ENCODE peak calls at places on chromosomes 5 and 9, in seven cellular contexts. C is CD8-positive, alpha-beta T cell; O is cardiac muscle cell; N is tibial nerve; X is A673; Z is stomach; K is kidney. B is an unnamed sample.

GRCh38 chr5:96648598-96648997 is 13.6 kb upstream of the CAST start:
- DNase-seq in C (no peak), O (no peak), N (no peak), X (no peak), Z (no peak), K (no peak), B (peak)

GRCh38 chr9:127485995-127486394 is 34.7 kb downstream of the LRSAM1 start:
- DNase-seq in C (no peak), O (no peak), N (no peak), X (peak), Z (no peak), K (no peak), B (no peak)

GRCh38 chr9:18799420-18799819 is 233.6 kb downstream of the SAXO1 start:
- DNase-seq in C (no peak), O (no peak), N (no peak), X (no peak), Z (no peak), K (no peak), B (no peak)

GRCh38 chr5:120173125-120173524 is 291.0 kb upstream of the PRR16 start:
- DNase-seq in C (no peak), O (no peak), N (no peak), X (no peak), Z (no peak), K (no peak), B (no peak)

GRCh38 chr5:161544350-161544765 is 2.2 kb downstream of the GABRB2 start:
- DNase-seq in C (no peak), O (peak), N (no peak), X (peak), Z (no peak), K (no peak), B (no peak)

GRCh38 chr5:117590944-117591343 is 1016.3 kb upstream of the SEMA6A start:
- DNase-seq in C (no peak), O (peak), N (no peak), X (no peak), Z (no peak), K (no peak), B (peak)

GRCh38 chr5:172343741-172344140 is 60.2 kb upstream of the UBTD2 start:
- DNase-seq in C (no peak), O (no peak), N (no peak), X (no peak), Z (no peak), K (no peak), B (no peak)

GRCh38 chr9:110928604-110929003 is 109.7 kb downstream of the LPAR1 start:
- DNase-seq in C (no peak), O (no peak), N (no peak), X (no peak), Z (no peak), K (no peak), B (no peak)

GRCh38 chr5:93399675-93400074 is 181.3 kb downstream of the NR2F1-AS1 start:
- DNase-seq in C (no peak), O (no peak), N (no peak), X (no peak), Z (no peak), K (no peak), B (no peak)

GRCh38 chr9:21527579-21527978 is 45.5 kb upstream of the IFNE start:
- DNase-seq in C (no peak), O (no peak), N (no peak), X (no peak), Z (no peak), K (peak), B (no peak)

GRCh38 chr9:136220017-136220729 is 15.2 kb upstream of the LHX3 start:
- DNase-seq in C (no peak), O (no peak), N (no peak), X (peak), Z (no peak), K (no peak), B (no peak)

GRCh38 chr5:139232161-139232724 is 34.1 kb upstream of the SIL1 start:
- DNase-seq in C (no peak), O (no peak), N (no peak), X (no peak), Z (no peak), K (no peak), B (no peak)

GRCh38 chr5:43363445-43364152 is 48.6 kb downstream of the CCL28 start:
- DNase-seq in C (no peak), O (no peak), N (no peak), X (no peak), Z (no peak), K (no peak), B (no peak)

GRCh38 chr5:135944967-135945560 is 9.7 kb downstream of the LECT2 start:
- DNase-seq in C (no peak), O (peak), N (no peak), X (peak), Z (no peak), K (no peak), B (peak)

GRCh38 chr9:123710299-123710698 is 219.6 kb downstream of the DENND1A start:
- DNase-seq in C (no peak), O (no peak), N (no peak), X (no peak), Z (no peak), K (no peak), B (peak)

GRCh38 chr9:105444130-105444529 is 3.7 kb upstream of the FSD1L start:
- DNase-seq in C (no peak), O (no peak), N (no peak), X (no peak), Z (no peak), K (no peak), B (no peak)

GRCh38 chr9:116599342-116599884 is 87.7 kb upstream of the TRIM32 start:
- DNase-seq in C (no peak), O (no peak), N (no peak), X (no peak), Z (no peak), K (no peak), B (no peak)
- TF ChIP-seq CTCF in C (no peak), O (no peak), N (no peak), X (peak), Z (no peak), K (no peak), B (no peak)

DNA sequence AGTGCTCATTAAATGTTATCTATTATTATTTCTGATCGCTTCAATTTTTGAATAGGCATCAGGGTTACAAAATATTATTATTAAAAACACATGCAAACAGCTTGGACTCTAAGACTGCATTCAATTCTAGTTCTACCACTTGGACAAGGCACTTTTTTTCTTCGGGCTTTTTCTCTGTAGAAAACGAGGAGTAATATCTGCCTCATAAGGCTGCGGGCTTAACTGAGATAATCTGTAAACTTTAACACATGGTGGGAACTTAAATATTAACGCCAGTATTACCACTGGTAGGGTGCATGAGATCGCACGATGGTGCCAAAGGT is 511 bp upstream of the SPDL1 start:
- DNase-seq in C (no peak), O (no peak), N (no peak), X (no peak), Z (no peak), K (no peak), B (no peak)
- H3K4me3 ChIP-seq in C (peak), O (peak), N (peak), X (peak), Z (peak), K (peak), B (peak)

DNA sequence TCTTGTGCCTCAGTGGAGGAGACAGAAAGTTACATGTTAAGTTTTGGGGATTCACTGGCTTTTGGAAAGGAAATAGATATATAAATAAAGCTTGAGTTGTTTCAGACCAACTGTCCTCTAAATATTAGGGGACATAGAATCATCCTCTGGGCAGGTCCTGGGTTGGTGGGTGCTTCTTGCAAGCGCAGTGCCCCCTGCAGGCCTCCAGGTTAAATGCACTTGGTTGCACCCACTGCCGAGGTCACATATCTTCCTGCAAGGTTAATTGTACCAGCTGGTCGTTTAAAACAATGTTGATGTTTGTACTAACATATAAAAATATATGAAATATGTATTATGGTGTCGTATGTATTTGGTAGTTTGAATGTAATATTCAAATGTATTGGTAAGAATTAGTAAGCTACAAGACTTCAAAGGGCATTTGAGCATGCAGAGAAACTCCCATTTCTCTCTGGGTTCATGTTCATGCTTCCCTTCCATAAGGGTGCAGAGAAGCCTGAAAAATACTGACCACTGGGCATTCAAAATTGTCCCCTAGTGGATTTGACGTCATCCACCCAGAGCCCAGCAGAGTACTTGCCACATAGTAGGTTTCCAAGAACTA is 87.0 kb downstream of the ZNF618 start:
- DNase-seq in C (no peak), O (peak), N (no peak), X (peak), Z (peak), K (no peak), B (peak)
- TF ChIP-seq CTCF in C (peak), O (peak), N (peak), X (peak), Z (no peak), K (peak), B (peak)

GRCh38 chr9:97501972-97502221 is 431 bp downstream of the TMOD1 start:
- DNase-seq in C (no peak), O (no peak), N (no peak), X (no peak), Z (no peak), K (peak), B (peak)

GRCh38 chr9:97503862-97504210 is 2.4 kb downstream of the TMOD1 start:
- DNase-seq in C (no peak), O (no peak), N (no peak), X (no peak), Z (no peak), K (no peak), B (no peak)

GRCh38 chr9:97504381-97505216 is 3.1 kb downstream of the TMOD1 start:
- DNase-seq in C (peak), O (no peak), N (no peak), X (no peak), Z (no peak), K (no peak), B (no peak)

GRCh38 chr9:97502222-97502983 is 937 bp downstream of the TMOD1 start:
- DNase-seq in C (no peak), O (peak), N (no peak), X (no peak), Z (no peak), K (peak), B (peak)

DNA sequence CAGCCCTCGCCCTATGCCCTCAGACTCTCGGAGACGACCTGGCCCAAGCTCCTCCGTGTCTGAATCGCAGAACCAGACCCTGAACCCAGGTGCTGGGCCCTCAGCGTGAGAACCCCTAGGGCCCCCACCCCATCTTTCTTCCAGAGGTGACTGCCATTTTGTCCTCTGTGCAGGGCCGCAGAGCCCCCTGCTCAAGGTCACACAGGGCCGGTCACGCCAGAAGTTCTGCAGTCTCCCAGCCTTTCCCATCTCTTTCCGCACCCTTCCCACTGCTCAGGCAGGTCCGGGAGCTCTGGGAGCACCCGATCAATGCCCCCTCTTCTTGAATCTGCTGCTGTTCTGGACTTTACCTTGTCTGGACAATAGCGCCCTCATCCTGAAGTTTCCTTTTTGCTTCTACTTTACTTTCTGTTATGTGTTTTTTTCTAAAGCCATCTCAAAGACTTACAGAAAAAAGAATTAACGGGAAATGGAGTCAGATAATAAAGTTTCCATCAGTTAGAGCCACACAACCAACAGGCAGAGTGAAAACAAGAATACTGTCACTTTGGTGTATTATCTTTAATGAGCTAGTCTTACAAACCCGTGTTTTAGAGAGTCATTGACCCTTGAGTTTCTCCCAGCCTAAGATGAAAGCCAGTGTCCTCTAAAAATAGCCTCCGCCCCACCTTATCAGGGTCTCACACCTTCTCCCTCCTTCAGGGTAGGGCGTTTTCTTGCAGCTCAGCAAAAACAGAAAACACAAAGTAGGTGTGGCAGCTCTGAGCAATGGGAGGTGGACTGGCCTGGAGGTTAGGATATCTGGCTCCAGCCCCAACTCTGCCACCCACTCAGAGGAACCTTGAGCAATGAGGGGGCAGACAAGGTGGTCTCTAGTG is 1.8 kb downstream of the TMOD1 start:
- DNase-seq in C (no peak), O (peak), N (no peak), X (no peak), Z (no peak), K (no peak), B (no peak)
- H3K4me3 ChIP-seq in C (no peak), O (peak), N (peak), X (no peak), Z (peak), K (peak), B (no peak)